ENCODE peak calls at places on chromosomes 16 and 17, in eight cellular contexts. One of them, this sample, is unnamed.
A peak's percentile ranks its signal among the peaks of the same experiment; 100 is the strongest.

GRCh38 chr16:85227924-85228462 is 115.7 kb upstream of the CIBAR2 start:
- DNase-seq in heart right ventricle: no peak
- DNase-seq in lower leg skin: no peak
- DNase-seq in ureter: no peak
- DNase-seq in GM03348: peak; percentile 87
- DNase-seq in T-helper 2 cell: no peak
- DNase-seq in nucleus accumbens: no peak
- DNase-seq in stimulated activated CD4-positive, alpha-beta T cell treated with anti-CD3 and anti-CD28 coated beads, Interleukin-1b, Interleukin-23, amount 100 ng/mL, for 1 hour: no peak
- DNase-seq in this sample: no peak

GRCh38 chr17:42618442-42619150 is 9.1 kb downstream of the TUBG1 start:
- DNase-seq in heart right ventricle: peak; percentile 48
- DNase-seq in lower leg skin: no peak
- DNase-seq in ureter: peak; percentile 56
- DNase-seq in GM03348: no peak
- DNase-seq in T-helper 2 cell: no peak
- DNase-seq in nucleus accumbens: no peak
- DNase-seq in stimulated activated CD4-positive, alpha-beta T cell treated with anti-CD3 and anti-CD28 coated beads, Interleukin-1b, Interleukin-23, amount 100 ng/mL, for 1 hour: no peak
- DNase-seq in this sample: peak; percentile 27

GRCh38 chr17:2749784-2750181 is 331 bp upstream of the CCDC92B start:
- DNase-seq in heart right ventricle: peak; percentile 74
- DNase-seq in lower leg skin: peak; percentile 29
- DNase-seq in ureter: peak; percentile 71
- DNase-seq in GM03348: peak; percentile 96
- DNase-seq in T-helper 2 cell: peak; percentile 70
- DNase-seq in nucleus accumbens: no peak
- DNase-seq in stimulated activated CD4-positive, alpha-beta T cell treated with anti-CD3 and anti-CD28 coated beads, Interleukin-1b, Interleukin-23, amount 100 ng/mL, for 1 hour: peak; percentile 52
- DNase-seq in this sample: peak; percentile 55

GRCh38 chr16:79728923-79729240 is 128.3 kb upstream of the MAF start:
- DNase-seq in heart right ventricle: no peak
- DNase-seq in lower leg skin: no peak
- DNase-seq in ureter: no peak
- DNase-seq in GM03348: no peak
- DNase-seq in T-helper 2 cell: no peak
- DNase-seq in nucleus accumbens: no peak
- DNase-seq in stimulated activated CD4-positive, alpha-beta T cell treated with anti-CD3 and anti-CD28 coated beads, Interleukin-1b, Interleukin-23, amount 100 ng/mL, for 1 hour: no peak
- DNase-seq in this sample: no peak

GRCh38 chr16:28587386-28587785 is 9.5 kb downstream of the SULT1A2 start:
- DNase-seq in heart right ventricle: no peak
- DNase-seq in lower leg skin: no peak
- DNase-seq in ureter: no peak
- DNase-seq in GM03348: no peak
- DNase-seq in T-helper 2 cell: no peak
- DNase-seq in nucleus accumbens: no peak
- DNase-seq in stimulated activated CD4-positive, alpha-beta T cell treated with anti-CD3 and anti-CD28 coated beads, Interleukin-1b, Interleukin-23, amount 100 ng/mL, for 1 hour: no peak
- DNase-seq in this sample: no peak

GRCh38 chr16:80489173-80489572 is 51.6 kb upstream of the DYNLRB2 start:
- DNase-seq in heart right ventricle: no peak
- DNase-seq in lower leg skin: no peak
- DNase-seq in ureter: no peak
- DNase-seq in GM03348: no peak
- DNase-seq in T-helper 2 cell: no peak
- DNase-seq in nucleus accumbens: no peak
- DNase-seq in stimulated activated CD4-positive, alpha-beta T cell treated with anti-CD3 and anti-CD28 coated beads, Interleukin-1b, Interleukin-23, amount 100 ng/mL, for 1 hour: no peak
- DNase-seq in this sample: no peak

GRCh38 chr16:19436540-19436939 is 18.9 kb downstream of the TMC5 start:
- DNase-seq in heart right ventricle: no peak
- DNase-seq in lower leg skin: no peak
- DNase-seq in ureter: no peak
- DNase-seq in GM03348: no peak
- DNase-seq in T-helper 2 cell: no peak
- DNase-seq in nucleus accumbens: no peak
- DNase-seq in stimulated activated CD4-positive, alpha-beta T cell treated with anti-CD3 and anti-CD28 coated beads, Interleukin-1b, Interleukin-23, amount 100 ng/mL, for 1 hour: no peak
- DNase-seq in this sample: no peak

GRCh38 chr16:67100569-67101300 is 9.0 kb upstream of the PHAF1 start:
- DNase-seq in heart right ventricle: no peak
- DNase-seq in lower leg skin: no peak
- DNase-seq in ureter: no peak
- DNase-seq in GM03348: peak; percentile 20
- DNase-seq in T-helper 2 cell: peak; percentile 42
- DNase-seq in nucleus accumbens: no peak
- DNase-seq in stimulated activated CD4-positive, alpha-beta T cell treated with anti-CD3 and anti-CD28 coated beads, Interleukin-1b, Interleukin-23, amount 100 ng/mL, for 1 hour: no peak
- DNase-seq in this sample: no peak

GRCh38 chr16:4487955-4488481 is 11.8 kb downstream of the HMOX2 start:
- DNase-seq in heart right ventricle: no peak
- DNase-seq in lower leg skin: no peak
- DNase-seq in ureter: no peak
- DNase-seq in GM03348: peak; percentile 67
- DNase-seq in T-helper 2 cell: no peak
- DNase-seq in nucleus accumbens: no peak
- DNase-seq in stimulated activated CD4-positive, alpha-beta T cell treated with anti-CD3 and anti-CD28 coated beads, Interleukin-1b, Interleukin-23, amount 100 ng/mL, for 1 hour: no peak
- DNase-seq in this sample: no peak

GRCh38 chr17:75683467-75684041 is 16.4 kb downstream of the SAP30BP start:
- DNase-seq in heart right ventricle: no peak
- DNase-seq in lower leg skin: no peak
- DNase-seq in ureter: peak; percentile 43
- DNase-seq in GM03348: peak; percentile 37
- DNase-seq in T-helper 2 cell: no peak
- DNase-seq in nucleus accumbens: no peak
- DNase-seq in stimulated activated CD4-positive, alpha-beta T cell treated with anti-CD3 and anti-CD28 coated beads, Interleukin-1b, Interleukin-23, amount 100 ng/mL, for 1 hour: no peak
- DNase-seq in this sample: no peak

GRCh38 chr16:15572329-15573001 is 70.5 kb downstream of the MARF1 start:
- DNase-seq in heart right ventricle: no peak
- DNase-seq in lower leg skin: no peak
- DNase-seq in ureter: no peak
- DNase-seq in GM03348: peak; percentile 76
- DNase-seq in T-helper 2 cell: no peak
- DNase-seq in nucleus accumbens: no peak
- DNase-seq in stimulated activated CD4-positive, alpha-beta T cell treated with anti-CD3 and anti-CD28 coated beads, Interleukin-1b, Interleukin-23, amount 100 ng/mL, for 1 hour: no peak
- DNase-seq in this sample: no peak

GRCh38 chr17:34728771-34729310 is 149.5 kb downstream of the TMEM132E start:
- DNase-seq in heart right ventricle: no peak
- DNase-seq in lower leg skin: no peak
- DNase-seq in ureter: no peak
- DNase-seq in GM03348: no peak
- DNase-seq in T-helper 2 cell: no peak
- DNase-seq in nucleus accumbens: no peak
- DNase-seq in stimulated activated CD4-positive, alpha-beta T cell treated with anti-CD3 and anti-CD28 coated beads, Interleukin-1b, Interleukin-23, amount 100 ng/mL, for 1 hour: no peak
- DNase-seq in this sample: no peak

GRCh38 chr16:4693296-4693955 is at the start of gene NUDT16L1:
- DNase-seq in heart right ventricle: peak; percentile 97
- DNase-seq in lower leg skin: peak; percentile 95
- DNase-seq in ureter: peak; percentile 96
- DNase-seq in GM03348: peak; percentile 100
- DNase-seq in T-helper 2 cell: peak; percentile 98
- DNase-seq in nucleus accumbens: peak; percentile 90
- DNase-seq in stimulated activated CD4-positive, alpha-beta T cell treated with anti-CD3 and anti-CD28 coated beads, Interleukin-1b, Interleukin-23, amount 100 ng/mL, for 1 hour: peak; percentile 94
- DNase-seq in this sample: peak; percentile 89

GRCh38 chr17:43766413-43767052 is 7.9 kb upstream of the SOST start:
- DNase-seq in heart right ventricle: peak; percentile 47
- DNase-seq in lower leg skin: peak; percentile 45
- DNase-seq in ureter: no peak
- DNase-seq in GM03348: peak; percentile 67
- DNase-seq in T-helper 2 cell: peak; percentile 28
- DNase-seq in nucleus accumbens: no peak
- DNase-seq in stimulated activated CD4-positive, alpha-beta T cell treated with anti-CD3 and anti-CD28 coated beads, Interleukin-1b, Interleukin-23, amount 100 ng/mL, for 1 hour: peak; percentile 30
- DNase-seq in this sample: no peak

GRCh38 chr16:17342031-17342430 is 128.7 kb downstream of the XYLT1 start:
- DNase-seq in heart right ventricle: no peak
- DNase-seq in lower leg skin: no peak
- DNase-seq in ureter: no peak
- DNase-seq in GM03348: no peak
- DNase-seq in T-helper 2 cell: peak; percentile 39
- DNase-seq in nucleus accumbens: no peak
- DNase-seq in stimulated activated CD4-positive, alpha-beta T cell treated with anti-CD3 and anti-CD28 coated beads, Interleukin-1b, Interleukin-23, amount 100 ng/mL, for 1 hour: no peak
- DNase-seq in this sample: no peak

GRCh38 chr16:50742521-50743150 is 750 bp downstream of the CYLD start:
- DNase-seq in heart right ventricle: no peak
- DNase-seq in lower leg skin: no peak
- DNase-seq in ureter: peak; percentile 56
- DNase-seq in GM03348: peak; percentile 58
- DNase-seq in T-helper 2 cell: peak; percentile 65
- DNase-seq in nucleus accumbens: no peak
- DNase-seq in stimulated activated CD4-positive, alpha-beta T cell treated with anti-CD3 and anti-CD28 coated beads, Interleukin-1b, Interleukin-23, amount 100 ng/mL, for 1 hour: peak; percentile 20
- DNase-seq in this sample: no peak

GRCh38 chr17:72588961-72589360 is 468.1 kb downstream of the SOX9 start:
- DNase-seq in heart right ventricle: no peak
- DNase-seq in lower leg skin: peak; percentile 43
- DNase-seq in ureter: peak; percentile 85
- DNase-seq in GM03348: no peak
- DNase-seq in T-helper 2 cell: peak; percentile 49
- DNase-seq in nucleus accumbens: no peak
- DNase-seq in stimulated activated CD4-positive, alpha-beta T cell treated with anti-CD3 and anti-CD28 coated beads, Interleukin-1b, Interleukin-23, amount 100 ng/mL, for 1 hour: no peak
- DNase-seq in this sample: peak; percentile 92

GRCh38 chr16:57372372-57373116 is at the start of gene CX3CL1:
- DNase-seq in heart right ventricle: peak; percentile 64
- DNase-seq in lower leg skin: peak; percentile 55
- DNase-seq in ureter: peak; percentile 88
- DNase-seq in GM03348: peak; percentile 58
- DNase-seq in T-helper 2 cell: no peak
- DNase-seq in nucleus accumbens: peak; percentile 46
- DNase-seq in stimulated activated CD4-positive, alpha-beta T cell treated with anti-CD3 and anti-CD28 coated beads, Interleukin-1b, Interleukin-23, amount 100 ng/mL, for 1 hour: no peak
- DNase-seq in this sample: peak; percentile 79

This sample was measured in posterior cingulate gyrus.